ENCODE peak calls at places on chromosome 16, in eight cellular contexts. K is HCEC 1CT; C is cardiac fibroblast; H is GM04504; D is occipital lobe; M is neural crest cell; Y is activated naive CD8-positive, alpha-beta T cell treated with anti-CD3 and anti-CD28 coated beads for 36 hours; Z is brain pericyte. J is an unnamed sample.

GRCh38 chr16:24850289-24850931 is 4.6 kb downstream of the SLC5A11 start:
- DNase-seq in K (peak), C (peak), H (no peak), D (no peak), M (no peak), Y (no peak), Z (no peak), J (no peak)

GRCh38 chr16:50804290-50804907 is 62.5 kb downstream of the CYLD start:
- DNase-seq in K (no peak), C (no peak), H (no peak), D (no peak), M (no peak), Y (no peak), Z (no peak), J (no peak)

GRCh38 chr16:52446076-52446475 is 100.9 kb downstream of the TOX3 start:
- DNase-seq in K (no peak), C (no peak), H (no peak), D (peak), M (no peak), Y (no peak), Z (no peak), J (peak)

GRCh38 chr16:73794936-73795335 is 501.7 kb upstream of the PSMD7 start:
- DNase-seq in K (no peak), C (no peak), H (no peak), D (no peak), M (no peak), Y (no peak), Z (no peak), J (no peak)

GRCh38 chr16:70638814-70639792 is 7.3 kb upstream of the IL34 start:
- DNase-seq in K (peak), C (peak), H (no peak), D (no peak), M (no peak), Y (no peak), Z (peak), J (no peak)

GRCh38 chr16:85829751-85830445 is 30.4 kb downstream of the COX4I1 start:
- DNase-seq in K (no peak), C (no peak), H (no peak), D (no peak), M (no peak), Y (no peak), Z (no peak), J (no peak)

GRCh38 chr16:56354016-56354415 is 71.3 kb downstream of the AMFR start:
- DNase-seq in K (no peak), C (no peak), H (no peak), D (no peak), M (no peak), Y (no peak), Z (no peak), J (no peak)

GRCh38 chr16:1691276-1691675 is 13.2 kb downstream of the JPT2 start:
- DNase-seq in K (peak), C (peak), H (no peak), D (no peak), M (no peak), Y (no peak), Z (no peak), J (no peak)

GRCh38 chr16:85868495-85868894 is 30.5 kb upstream of the IRF8 start:
- DNase-seq in K (no peak), C (no peak), H (no peak), D (no peak), M (no peak), Y (no peak), Z (no peak), J (no peak)

GRCh38 chr16:89642574-89642973 is 14.9 kb downstream of the CHMP1A start:
- DNase-seq in K (no peak), C (no peak), H (no peak), D (no peak), M (no peak), Y (no peak), Z (no peak), J (no peak)

GRCh38 chr16:27995378-27995777 is 68.1 kb downstream of the GSG1L start:
- DNase-seq in K (no peak), C (no peak), H (no peak), D (no peak), M (no peak), Y (no peak), Z (no peak), J (no peak)

GRCh38 chr16:720507-720989 is 398 bp upstream of the ANTKMT start:
- DNase-seq in K (peak), C (peak), H (no peak), D (peak), M (peak), Y (peak), Z (no peak), J (peak)